ENCODE peak calls at places on chromosomes 4 and X, in five cellular contexts. One of them, this sample, is unnamed.

GRCh38 chrX:41946973-41947612 is 23.7 kb upstream of the CASK start:
- DNase-seq in adrenal gland: no peak
- DNase-seq in ovary: no peak
- DNase-seq in IMR-90: no peak
- DNase-seq in K562: no peak
- DNase-seq in this sample: no peak

GRCh38 chr4:41157009-41157408 is 57.3 kb downstream of the APBB2 start:
- DNase-seq in adrenal gland: no peak
- DNase-seq in ovary: no peak
- DNase-seq in IMR-90: no peak
- DNase-seq in K562: no peak
- DNase-seq in this sample: no peak

GRCh38 chr4:187090401-187090800 is 366.7 kb upstream of the FAT1 start:
- DNase-seq in adrenal gland: no peak
- DNase-seq in ovary: no peak
- DNase-seq in IMR-90: peak; percentile 41
- DNase-seq in K562: no peak
- DNase-seq in this sample: no peak

GRCh38 chr4:159823743-159824142 is 720.9 kb downstream of the RAPGEF2 start:
- DNase-seq in adrenal gland: no peak
- DNase-seq in ovary: no peak
- DNase-seq in IMR-90: no peak
- DNase-seq in K562: no peak
- DNase-seq in this sample: no peak

GRCh38 chr4:83281326-83281725 is 3.3 kb downstream of the COQ2 start:
- DNase-seq in adrenal gland: no peak
- DNase-seq in ovary: no peak
- DNase-seq in IMR-90: no peak
- DNase-seq in K562: no peak
- DNase-seq in this sample: no peak

GRCh38 chr4:48801739-48802138 is 21.7 kb upstream of the FRYL start:
- DNase-seq in adrenal gland: no peak
- DNase-seq in ovary: no peak
- DNase-seq in IMR-90: no peak
- DNase-seq in K562: no peak
- DNase-seq in this sample: no peak

GRCh38 chr4:93317571-93317970 is 511.0 kb upstream of the ATOH1 start:
- DNase-seq in adrenal gland: no peak
- DNase-seq in ovary: no peak
- DNase-seq in IMR-90: no peak
- DNase-seq in K562: no peak
- DNase-seq in this sample: no peak

GRCh38 chr4:128308986-128309385 is 21.4 kb upstream of the PGRMC2 start:
- DNase-seq in adrenal gland: no peak
- DNase-seq in ovary: no peak
- DNase-seq in IMR-90: peak; percentile 50
- DNase-seq in K562: no peak
- DNase-seq in this sample: no peak

GRCh38 chr4:52841707-52842456 is 20.2 kb upstream of the RASL11B start:
- DNase-seq in adrenal gland: peak; percentile 41
- DNase-seq in ovary: peak; percentile 63
- DNase-seq in IMR-90: peak; percentile 19
- DNase-seq in K562: no peak
- DNase-seq in this sample: no peak

GRCh38 chr4:153618831-153619230 is 65.2 kb upstream of the TLR2 start:
- DNase-seq in adrenal gland: no peak
- DNase-seq in ovary: no peak
- DNase-seq in IMR-90: peak; percentile 13
- DNase-seq in K562: no peak
- DNase-seq in this sample: no peak

GRCh38 chrX:123822965-123823364 is 36.9 kb upstream of the XIAP start:
- DNase-seq in adrenal gland: no peak
- DNase-seq in ovary: no peak
- DNase-seq in IMR-90: no peak
- DNase-seq in K562: no peak
- DNase-seq in this sample: no peak

GRCh38 chr4:113869743-113870375 is 108.3 kb upstream of the CAMK2D start:
- DNase-seq in adrenal gland: no peak
- DNase-seq in ovary: no peak
- DNase-seq in IMR-90: peak; percentile 74
- DNase-seq in K562: no peak
- DNase-seq in this sample: no peak

GRCh38 chrX:361231-362145 is 25.2 kb downstream of the PPP2R3B start:
- DNase-seq in adrenal gland: no peak
- DNase-seq in ovary: no peak
- DNase-seq in IMR-90: no peak
- DNase-seq in K562: no peak
- DNase-seq in this sample: no peak

GRCh38 chrX:86148024-86148511 is at the start of gene DACH2:
- DNase-seq in adrenal gland: peak; percentile 78
- DNase-seq in ovary: peak; percentile 83
- DNase-seq in IMR-90: peak; percentile 74
- DNase-seq in K562: peak; percentile 30
- DNase-seq in this sample: peak; percentile 83

GRCh38 chr4:1240721-1241465 is 8.0 kb downstream of the CTBP1 start:
- DNase-seq in adrenal gland: peak; percentile 14
- DNase-seq in ovary: peak; percentile 35
- DNase-seq in IMR-90: no peak
- DNase-seq in K562: no peak
- DNase-seq in this sample: no peak

GRCh38 chrX:78527818-78528217 is 131.3 kb downstream of the RTL3 start:
- DNase-seq in adrenal gland: no peak
- DNase-seq in ovary: no peak
- DNase-seq in IMR-90: no peak
- DNase-seq in K562: no peak
- DNase-seq in this sample: no peak

GRCh38 chr4:100641326-100641725 is 123.5 kb upstream of the EMCN start:
- DNase-seq in adrenal gland: no peak
- DNase-seq in ovary: no peak
- DNase-seq in IMR-90: no peak
- DNase-seq in K562: no peak
- DNase-seq in this sample: no peak

GRCh38 chr4:182895791-182896292 is 21.3 kb downstream of the DCTD start:
- DNase-seq in adrenal gland: no peak
- DNase-seq in ovary: no peak
- DNase-seq in IMR-90: no peak
- DNase-seq in K562: no peak
- DNase-seq in this sample: no peak

GRCh38 chr4:177322156-177322685 is 12.5 kb downstream of the NEIL3 start:
- DNase-seq in adrenal gland: no peak
- DNase-seq in ovary: no peak
- DNase-seq in IMR-90: peak; percentile 55
- DNase-seq in K562: no peak
- DNase-seq in this sample: no peak

GRCh38 chrX:49041683-49042529 is 1.3 kb downstream of the TFE3 start:
- DNase-seq in adrenal gland: no peak
- DNase-seq in ovary: no peak
- DNase-seq in IMR-90: peak; percentile 73
- DNase-seq in K562: peak; percentile 14
- DNase-seq in this sample: no peak

GRCh38 chrX:49043987-49044281 is 777 bp upstream of the TFE3 start:
- DNase-seq in adrenal gland: no peak
- DNase-seq in ovary: no peak
- DNase-seq in IMR-90: no peak
- DNase-seq in K562: no peak
- DNase-seq in this sample: no peak

GRCh38 chrX:49042581-49043219 is 457 bp downstream of the TFE3 start:
- DNase-seq in adrenal gland: no peak
- DNase-seq in ovary: no peak
- DNase-seq in IMR-90: no peak
- DNase-seq in K562: peak; percentile 5
- DNase-seq in this sample: no peak

GRCh38 chrX:49040376-49040955 is 2.7 kb downstream of the TFE3 start:
- DNase-seq in adrenal gland: no peak
- DNase-seq in ovary: no peak
- DNase-seq in IMR-90: peak; percentile 25
- DNase-seq in K562: no peak
- DNase-seq in this sample: no peak

DNA sequence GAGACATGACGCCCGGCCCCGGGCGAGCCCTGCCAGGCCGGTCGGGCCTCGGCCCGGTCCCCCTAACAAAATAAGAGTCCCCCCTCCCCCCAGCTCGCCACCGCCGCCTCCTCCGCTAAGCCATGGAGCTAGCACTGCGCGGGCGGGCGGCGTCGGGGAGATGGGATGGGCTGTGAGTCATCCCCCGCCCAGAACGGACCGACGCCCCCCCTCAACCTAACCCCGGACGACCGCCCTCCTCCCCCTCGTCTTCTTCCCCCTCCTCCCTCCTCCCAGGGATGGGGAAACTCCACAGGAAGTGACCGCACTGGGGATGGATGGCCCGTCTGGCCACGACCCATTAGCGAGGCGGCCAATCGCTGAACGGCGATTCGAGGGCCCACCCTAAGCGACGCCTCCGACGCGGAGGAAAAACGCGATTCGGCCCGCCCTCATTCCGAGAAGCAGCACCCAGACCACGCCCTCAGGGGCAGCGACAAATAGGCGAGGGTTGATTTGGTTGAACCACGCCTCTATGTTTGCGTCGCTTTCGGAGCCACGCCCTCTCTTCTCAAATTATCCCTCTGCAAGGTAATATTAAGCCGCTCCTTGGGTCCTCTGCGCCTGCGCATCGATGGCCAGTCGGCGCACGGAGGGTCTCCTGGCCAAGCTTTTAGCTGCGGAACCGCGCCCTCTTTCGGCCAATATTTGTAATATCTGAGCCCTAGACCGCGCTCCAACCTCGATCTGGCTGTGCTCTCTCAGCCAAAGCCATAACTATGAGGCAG is at the start of gene TFE3:
- DNase-seq in adrenal gland: peak; percentile 95
- DNase-seq in ovary: peak; percentile 97
- DNase-seq in IMR-90: peak; percentile 98
- DNase-seq in K562: peak; percentile 91
- DNase-seq in this sample: peak; percentile 98
- TF ChIP-seq POLR2A in adrenal gland: peak; percentile 62
- TF ChIP-seq POLR2A in ovary: peak; percentile 80
- TF ChIP-seq POLR2A in IMR-90: peak; percentile 65
- TF ChIP-seq POLR2A in K562: no peak
- TF ChIP-seq POLR2A in this sample: peak; percentile 49

GRCh38 chr4:30920043-30920442 is 199.9 kb downstream of the PCDH7 start:
- DNase-seq in adrenal gland: no peak
- DNase-seq in ovary: no peak
- DNase-seq in IMR-90: no peak
- DNase-seq in K562: no peak
- DNase-seq in this sample: no peak
- TF ChIP-seq CTCF in adrenal gland: no peak
- TF ChIP-seq CTCF in ovary: no peak
- TF ChIP-seq CTCF in IMR-90: no peak
- TF ChIP-seq CTCF in K562: no peak
- TF ChIP-seq CTCF in this sample: no peak

GRCh38 chr4:7985891-7986441 is 46.3 kb upstream of the AFAP1 start:
- DNase-seq in adrenal gland: no peak
- DNase-seq in ovary: peak; percentile 57
- DNase-seq in IMR-90: peak; percentile 36
- DNase-seq in K562: no peak
- DNase-seq in this sample: no peak

GRCh38 chr4:7984286-7984925 is 44.7 kb upstream of the AFAP1 start:
- DNase-seq in adrenal gland: no peak
- DNase-seq in ovary: no peak
- DNase-seq in IMR-90: no peak
- DNase-seq in K562: no peak
- DNase-seq in this sample: no peak

GRCh38 chr4:7981738-7982394 is 42.2 kb upstream of the AFAP1 start:
- DNase-seq in adrenal gland: no peak
- DNase-seq in ovary: no peak
- DNase-seq in IMR-90: no peak
- DNase-seq in K562: no peak
- DNase-seq in this sample: no peak

GRCh38 chr4:7985072-7985471 is 45.4 kb upstream of the AFAP1 start:
- DNase-seq in adrenal gland: no peak
- DNase-seq in ovary: no peak
- DNase-seq in IMR-90: no peak
- DNase-seq in K562: no peak
- DNase-seq in this sample: no peak

GRCh38 chr4:7983296-7983695 is 43.6 kb upstream of the AFAP1 start:
- DNase-seq in adrenal gland: no peak
- DNase-seq in ovary: no peak
- DNase-seq in IMR-90: no peak
- DNase-seq in K562: no peak
- DNase-seq in this sample: no peak
- TF ChIP-seq POLR2A in adrenal gland: no peak
- TF ChIP-seq POLR2A in ovary: no peak
- TF ChIP-seq POLR2A in IMR-90: no peak
- TF ChIP-seq POLR2A in K562: no peak
- TF ChIP-seq POLR2A in this sample: no peak

GRCh38 chr4:67087897-67088296 is 457.4 kb downstream of the CENPC start:
- DNase-seq in adrenal gland: peak; percentile 43
- DNase-seq in ovary: no peak
- DNase-seq in IMR-90: no peak
- DNase-seq in K562: peak; percentile 39
- DNase-seq in this sample: peak; percentile 78
- TF ChIP-seq CTCF in adrenal gland: peak; percentile 50
- TF ChIP-seq CTCF in ovary: no peak
- TF ChIP-seq CTCF in IMR-90: no peak
- TF ChIP-seq CTCF in K562: peak; percentile 56
- TF ChIP-seq CTCF in this sample: peak; percentile 43

GRCh38 chrX:40076750-40077149 is 21.0 kb downstream of the BCOR start:
- DNase-seq in adrenal gland: no peak
- DNase-seq in ovary: no peak
- DNase-seq in IMR-90: no peak
- DNase-seq in K562: no peak
- DNase-seq in this sample: no peak
- TF ChIP-seq POLR2A in adrenal gland: no peak
- TF ChIP-seq POLR2A in ovary: no peak
- TF ChIP-seq POLR2A in IMR-90: no peak
- TF ChIP-seq POLR2A in K562: no peak
- TF ChIP-seq POLR2A in this sample: no peak